ENCODE peak calls at places on chromosome 13, in four cellular contexts. U is upper lobe of right lung, J is hepatocyte, W is prostate gland. I is an unnamed sample.

GRCh38 chr13:36822786-36823185 is 3.8 kb downstream of the RFXAP start:
- DNase-seq in U (no peak), J (no peak), W (no peak), I (no peak)

GRCh38 chr13:42707003-42707402 is 74.4 kb upstream of the FAM216B start:
- DNase-seq in U (no peak), J (no peak), W (no peak), I (no peak)

GRCh38 chr13:96771501-96772367 is 222.5 kb downstream of the OXGR1 start:
- DNase-seq in U (no peak), J (no peak), W (no peak), I (no peak)

GRCh38 chr13:102772042-102772425 is 1.6 kb downstream of the TEX30 start:
- DNase-seq in U (no peak), J (no peak), W (no peak), I (no peak)

GRCh38 chr13:55653497-55653896 is 1487.2 kb upstream of the PRR20A start:
- DNase-seq in U (no peak), J (no peak), W (no peak), I (no peak)

GRCh38 chr13:109100705-109101104 is 471.3 kb downstream of the MYO16 start:
- DNase-seq in U (no peak), J (no peak), W (no peak), I (no peak)

GRCh38 chr13:26132756-26133155 is 80.9 kb upstream of the SHISA2 start:
- DNase-seq in U (no peak), J (no peak), W (no peak), I (no peak)

GRCh38 chr13:48493851-48494250 is 39.0 kb downstream of the RCBTB2 start:
- DNase-seq in U (no peak), J (no peak), W (peak; percentile 69), I (no peak)

GRCh38 chr13:110319774-110320509 is 12.9 kb downstream of the COL4A2 start:
- DNase-seq in U (no peak), J (no peak), W (no peak), I (no peak)

GRCh38 chr13:24741016-24741662 is 22.8 kb upstream of the RNF17 start:
- DNase-seq in U (no peak), J (no peak), W (no peak), I (no peak)

GRCh38 chr13:100440756-100441421 is 147.7 kb downstream of the GGACT start:
- DNase-seq in U (no peak), J (no peak), W (no peak), I (no peak)

GRCh38 chr13:34435338-34435737 is 506.7 kb upstream of the NBEA start:
- DNase-seq in U (no peak), J (no peak), W (no peak), I (no peak)

GRCh38 chr13:93948523-93948922 is 531.0 kb downstream of the DCT start:
- DNase-seq in U (no peak), J (no peak), W (no peak), I (no peak)

GRCh38 chr13:66208589-66208988 is 1021.5 kb downstream of the PCDH9 start:
- DNase-seq in U (no peak), J (no peak), W (no peak), I (no peak)

GRCh38 chr13:95275322-95276118 is 25.7 kb downstream of the ABCC4 start:
- DNase-seq in U (no peak), J (peak; percentile 38), W (no peak), I (no peak)

GRCh38 chr13:60990032-60990733 is 425.5 kb downstream of the PCDH20 start:
- DNase-seq in U (no peak), J (no peak), W (no peak), I (no peak)

GRCh38 chr13:89490661-89491060 is 1819.5 kb downstream of the SLITRK5 start:
- DNase-seq in U (no peak), J (no peak), W (no peak), I (no peak)

GRCh38 chr13:20360041-20360491 is 127.9 kb upstream of the GJB6 start:
- DNase-seq in U (no peak), J (no peak), W (no peak), I (no peak)

GRCh38 chr13:109369357-109370052 is 416.9 kb downstream of the IRS2 start:
- DNase-seq in U (no peak), J (no peak), W (no peak), I (no peak)

GRCh38 chr13:84946144-84946543 is 853.1 kb downstream of the SLITRK6 start:
- DNase-seq in U (no peak), J (no peak), W (no peak), I (no peak)

GRCh38 chr13:101305981-101306411 is 110.3 kb downstream of the NALCN start:
- DNase-seq in U (no peak), J (no peak), W (no peak), I (no peak)

GRCh38 chr13:25756916-25757315 is 294.9 kb downstream of the SHISA2 start:
- DNase-seq in U (no peak), J (no peak), W (no peak), I (no peak)

GRCh38 chr13:45142440-45143345 is 22.4 kb downstream of the GTF2F2 start:
- DNase-seq in U (no peak), J (peak; percentile 7), W (no peak), I (no peak)

GRCh38 chr13:110627351-110627750 is 12.0 kb downstream of the NAXD start:
- DNase-seq in U (no peak), J (no peak), W (no peak), I (no peak)

GRCh38 chr13:48302920-48303330 is 626 bp upstream of the RB1 start:
- DNase-seq in U (no peak), J (no peak), W (no peak), I (no peak)

GRCh38 chr13:111005364-111005763 is 90.5 kb upstream of the ANKRD10 start:
- DNase-seq in U (no peak), J (no peak), W (no peak), I (no peak)

GRCh38 chr13:40059540-40060232 is 404.2 kb downstream of the COG6 start:
- DNase-seq in U (no peak), J (no peak), W (no peak), I (no peak)

GRCh38 chr13:41465215-41465907 is 8.0 kb downstream of the RGCC start:
- DNase-seq in U (peak; percentile 77), J (no peak), W (no peak), I (peak; percentile 78)

GRCh38 chr13:99812611-99813010 is 159.0 kb downstream of the ZIC5 start:
- DNase-seq in U (no peak), J (no peak), W (no peak), I (no peak)

GRCh38 chr13:47256618-47257017 is 359.8 kb upstream of the HTR2A start:
- DNase-seq in U (no peak), J (no peak), W (no peak), I (no peak)

GRCh38 chr13:92838786-92839185 is 387.8 kb upstream of the GPC6 start:
- DNase-seq in U (no peak), J (no peak), W (no peak), I (no peak)

GRCh38 chr13:85982102-85982501 is 182.9 kb upstream of the SLITRK6 start:
- DNase-seq in U (no peak), J (no peak), W (no peak), I (no peak)

GRCh38 chr13:48631441-48631840 is 22.3 kb upstream of the CYSLTR2 start:
- DNase-seq in U (no peak), J (no peak), W (no peak), I (no peak)

GRCh38 chr13:28922341-28922740 is 102.2 kb downstream of the MTUS2 start:
- DNase-seq in U (no peak), J (no peak), W (no peak), I (no peak)
- H3K9me3 ChIP-seq in U (no peaks in the 10 kb centered on the region), J (no peaks in the 10 kb centered on the region), W (no peaks in the 10 kb centered on the region), I (no peaks in the 10 kb centered on the region)

GRCh38 chr13:31385534-31385933 is 185.8 kb downstream of the B3GLCT start:
- DNase-seq in U (no peak), J (no peak), W (no peak), I (no peak)

GRCh38 chr13:31377946-31378345 is 178.2 kb downstream of the B3GLCT start:
- DNase-seq in U (no peak), J (no peak), W (no peak), I (no peak)

GRCh38 chr13:31380728-31381127 is 181.0 kb downstream of the B3GLCT start:
- DNase-seq in U (no peak), J (no peak), W (no peak), I (no peak)
- H3K9me3 ChIP-seq in U (no peaks in the 10 kb centered on the region), J (no peaks in the 10 kb centered on the region), W (no peaks in the 10 kb centered on the region), I (no peaks in the 10 kb centered on the region)

DNA sequence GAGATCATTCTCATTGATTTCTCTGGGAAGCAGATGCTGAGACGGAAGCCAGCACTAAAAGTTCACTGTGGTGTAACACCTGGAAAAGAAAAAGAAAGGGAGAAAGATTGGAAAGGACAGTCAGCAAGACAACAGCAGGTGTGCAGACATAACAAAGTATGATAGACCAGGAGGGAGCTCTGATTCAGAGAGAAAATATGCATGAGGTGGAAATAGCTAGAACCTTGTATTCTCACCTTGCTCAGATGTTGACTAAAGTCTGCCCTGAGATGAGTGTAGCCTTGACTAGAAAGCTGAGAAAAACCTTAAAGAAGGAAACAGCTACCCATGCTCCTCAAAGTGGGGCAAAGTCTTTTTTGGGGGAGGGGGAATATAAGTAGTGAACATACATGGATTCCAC is 1711.8 kb downstream of the EFNB2 start:
- DNase-seq in U (no peak), J (no peak), W (no peak), I (no peak)
- H3K9me3 ChIP-seq in U (no peaks in the 10 kb centered on the region), J (no peaks in the 10 kb centered on the region), W (no peaks in the 10 kb centered on the region), I (peaks cover 4% of the 10 kb centered on the region)

DNA sequence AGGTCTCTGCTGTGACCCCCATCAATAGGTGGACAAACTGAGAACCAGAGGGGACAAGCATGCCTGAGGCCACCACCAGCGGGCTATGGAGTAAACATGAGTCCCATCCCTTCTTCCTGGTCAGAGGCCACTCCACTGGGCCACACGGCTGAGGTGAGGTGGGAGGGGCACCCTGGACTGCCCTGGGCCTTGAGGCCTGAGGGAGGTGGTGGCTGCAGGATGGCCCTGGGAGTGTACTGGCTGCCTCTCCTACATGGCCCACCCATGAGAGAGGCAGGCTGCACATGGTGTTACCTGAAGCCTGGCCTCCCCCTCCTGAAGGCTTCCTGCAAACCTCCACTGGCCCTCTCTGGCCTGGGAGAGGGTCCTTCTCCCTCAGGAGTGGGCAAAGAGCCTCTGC is 222.4 kb downstream of the TUBA3C start:
- DNase-seq in U (peak; percentile 51), J (no peak), W (no peak), I (no peak)
- H3K9me3 ChIP-seq in U (no peaks in the 10 kb centered on the region), J (no peaks in the 10 kb centered on the region), W (no peaks in the 10 kb centered on the region), I (no peaks in the 10 kb centered on the region)

GRCh38 chr13:27293051-27293691 is 22.5 kb downstream of the RASL11A start:
- DNase-seq in U (no peak), J (no peak), W (no peak), I (no peak)
- H3K9me3 ChIP-seq in U (no peaks in the 10 kb centered on the region), J (no peaks in the 10 kb centered on the region), W (no peaks in the 10 kb centered on the region), I (no peaks in the 10 kb centered on the region)

I was measured in T-helper 17 cell.